ENCODE peak calls at places on chromosomes 12 and 14, in nine cellular contexts. W, X, L, J, D, A, V, F and R are unnamed samples.

GRCh38 chr14:25303934-25304333 is 254.0 kb upstream of the STXBP6 start:
- DNase-seq in L (no peak), W (no peak), D (no peak), F (no peak), X (no peak), J (no peak), V (no peak), A (no peak), R (no peak)

GRCh38 chr12:18983854-18984253 is 145.7 kb upstream of the PLEKHA5 start:
- DNase-seq in W (no peak), F (no peak), X (no peak), V (no peak), A (no peak), D (no peak), L (no peak), J (no peak), R (no peak)

GRCh38 chr12:108611884-108612415 is 14.1 kb upstream of the TMEM119 start:
- DNase-seq in J (peak; percentile 89), F (peak; percentile 72), X (no peak), A (no peak), D (peak; percentile 82), W (no peak), V (no peak), L (no peak), R (no peak)

GRCh38 chr14:23352506-23353432 is at the start of gene SLC22A17:
- DNase-seq in V (no peak), A (peak; percentile 84), D (peak; percentile 78), X (peak; percentile 69), F (peak; percentile 13), J (peak; percentile 92), L (peak; percentile 72), W (peak; percentile 63), R (peak; percentile 76)

GRCh38 chr12:124774054-124774461 is 89.6 kb downstream of the SCARB1 start:
- DNase-seq in A (no peak), W (no peak), V (no peak), J (no peak), F (no peak), L (no peak), X (no peak), D (peak; percentile 80), R (no peak)

GRCh38 chr12:107277850-107278249 is 184.5 kb upstream of the CRY1 start:
- DNase-seq in J (peak; percentile 84), W (no peak), D (no peak), X (no peak), L (no peak), A (no peak), V (no peak), F (no peak), R (no peak)

GRCh38 chr12:103771466-103771865 is 69.6 kb downstream of the NT5DC3 start:
- DNase-seq in V (no peak), D (peak; percentile 43), A (peak; percentile 33), J (peak; percentile 44), W (no peak), X (peak; percentile 17), F (no peak), L (peak; percentile 17), R (peak; percentile 31)

GRCh38 chr14:23559010-23559920 is 3.2 kb downstream of the THTPA start:
- DNase-seq in L (no peak), X (peak; percentile 39), D (no peak), A (no peak), J (peak; percentile 55), F (no peak), V (no peak), W (peak; percentile 75), R (no peak)

GRCh38 chr12:77049767-77050353 is 15.5 kb downstream of the E2F7 start:
- DNase-seq in W (no peak), D (no peak), J (peak; percentile 70), A (no peak), X (no peak), L (peak; percentile 44), V (peak; percentile 44), F (peak; percentile 63), R (no peak)

GRCh38 chr12:88471641-88472040 is 108.6 kb downstream of the KITLG start:
- DNase-seq in J (peak; percentile 77), F (peak; percentile 45), V (no peak), W (no peak), D (peak; percentile 71), L (no peak), X (no peak), A (no peak), R (no peak)

GRCh38 chr14:96624661-96625435 is 122.7 kb downstream of the PAPOLA start:
- DNase-seq in A (no peak), J (no peak), F (no peak), L (no peak), W (peak; percentile 30), X (no peak), D (no peak), V (no peak), R (no peak)

GRCh38 chr12:90290980-90291975 is 582.6 kb upstream of the ATP2B1 start:
- DNase-seq in F (no peak), X (no peak), D (no peak), W (no peak), L (no peak), A (peak; percentile 8), J (no peak), V (no peak), R (no peak)

GRCh38 chr12:70812124-70812523 is 108.4 kb downstream of the PTPRR start:
- DNase-seq in A (no peak), J (no peak), X (peak; percentile 68), W (peak; percentile 57), L (no peak), D (no peak), F (no peak), V (no peak), R (no peak)

GRCh38 chr14:51680031-51680430 is 28.3 kb downstream of the FRMD6 start:
- DNase-seq in J (no peak), V (no peak), X (no peak), D (no peak), F (no peak), A (no peak), L (no peak), W (no peak), R (no peak)

GRCh38 chr12:67355428-67356385 is 86.5 kb downstream of the CAND1 start:
- DNase-seq in L (no peak), X (no peak), V (peak; percentile 16), W (no peak), A (peak; percentile 12), F (peak; percentile 34), D (peak; percentile 29), J (peak; percentile 69), R (peak; percentile 52)

DNA sequence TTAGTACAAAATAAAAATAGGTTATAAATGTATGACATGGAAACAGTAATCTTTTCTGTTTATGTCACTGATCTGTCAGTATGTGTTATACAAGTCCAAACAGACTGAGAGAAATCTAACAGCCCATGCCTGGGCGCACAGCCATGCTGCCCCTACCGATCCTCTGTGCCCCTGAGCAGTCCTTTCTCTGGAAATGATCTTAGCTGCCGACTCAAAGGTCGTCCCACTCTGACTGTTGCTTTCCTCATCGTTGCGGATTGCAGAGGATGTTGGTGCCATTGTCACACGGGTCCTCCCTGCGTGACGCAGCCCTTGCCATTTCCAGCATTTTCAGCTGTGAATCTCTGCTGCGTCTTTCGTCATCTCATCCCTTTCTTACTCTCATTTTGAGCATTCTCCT is 82.9 kb upstream of the DYNC1H1 start:
- DNase-seq in F (no peak), W (no peak), D (no peak), J (no peak), X (no peak), A (no peak), L (no peak), V (no peak), R (peak; percentile 85)
- H3K36me3 ChIP-seq in F (no peaks in the 10 kb centered on the region), W (peaks cover 45% of the 10 kb centered on the region), D (no peaks in the 10 kb centered on the region), J (peaks cover 30% of the 10 kb centered on the region), X (no peaks in the 10 kb centered on the region), A (peaks cover 4% of the 10 kb centered on the region), L (peaks cover 56% of the 10 kb centered on the region), V (peaks cover 27% of the 10 kb centered on the region), R (no peaks in the 10 kb centered on the region)

GRCh38 chr12:48814313-48815280 is 3.7 kb upstream of the CACNB3 start:
- DNase-seq in J (peak; percentile 75), L (peak; percentile 88), X (peak; percentile 93), F (peak; percentile 39), V (peak; percentile 31), A (peak; percentile 88), D (peak; percentile 71), W (peak; percentile 95), R (peak; percentile 91)
- TF ChIP-seq POLR2A in J (peak; percentile 22), L (peak; percentile 32), X (no peak), F (no peak), V (peak; percentile 75), A (peak; percentile 74), D (no peak), W (peak; percentile 57), R (peak; percentile 12)

DNA sequence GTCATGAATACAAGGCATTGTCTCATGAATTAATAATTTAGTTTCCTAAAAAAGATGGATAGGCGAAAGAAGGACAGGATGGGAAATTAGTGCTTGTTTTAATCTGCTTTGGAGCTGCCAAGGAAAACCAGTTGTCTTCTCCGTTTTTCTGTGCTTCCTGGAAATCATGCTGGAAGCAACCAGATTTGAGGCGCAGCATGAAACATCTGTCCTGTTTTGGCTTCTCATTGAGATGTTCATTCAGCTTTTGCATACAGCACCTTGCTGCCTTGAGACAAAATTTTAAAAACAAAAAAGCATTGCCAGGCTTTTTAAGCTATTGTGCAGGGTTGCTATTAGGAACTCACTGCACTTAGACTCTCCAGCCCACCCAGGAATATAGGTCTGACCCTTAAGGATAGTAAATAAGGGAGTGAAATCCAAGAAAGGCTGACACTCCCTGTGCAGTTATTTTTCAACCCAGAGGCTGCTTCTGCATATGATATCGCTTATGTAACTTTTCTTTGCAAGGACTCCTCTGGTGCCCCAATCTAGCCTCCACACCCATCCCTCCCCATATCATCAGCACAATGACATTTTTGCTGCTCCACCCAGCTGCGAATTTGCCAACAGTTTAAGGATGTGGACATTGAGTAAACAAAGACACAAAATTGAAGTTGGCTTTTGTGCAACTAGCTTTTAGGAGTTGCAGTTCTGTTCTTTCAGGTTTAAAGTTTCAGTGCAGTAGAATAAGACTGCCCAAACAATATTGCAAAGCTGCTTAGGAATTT is 46.9 kb upstream of the MDM1 start:
- DNase-seq in X (peak; percentile 61), D (no peak), L (no peak), J (no peak), V (no peak), A (no peak), W (no peak), F (no peak), R (no peak)
- H3K4me1 ChIP-seq in X (peaks cover 13% of the 10 kb centered on the region), D (no peaks in the 10 kb centered on the region), L (peaks cover 7% of the 10 kb centered on the region), J (no peaks in the 10 kb centered on the region), V (peaks cover 25% of the 10 kb centered on the region), A (no peaks in the 10 kb centered on the region), W (peaks cover 15% of the 10 kb centered on the region), F (peaks cover 3% of the 10 kb centered on the region), R (no peaks in the 10 kb centered on the region)

GRCh38 chr12:123733243-123733642 is 21.1 kb downstream of the ATP6V0A2 start:
- DNase-seq in W (no peak), L (no peak), V (no peak), F (no peak), A (no peak), J (peak; percentile 4), D (no peak), X (no peak), R (no peak)
- H3K36me3 ChIP-seq in W (peaks cover 89% of the 10 kb centered on the region), L (peaks cover 99% of the 10 kb centered on the region), V (peaks cover 25% of the 10 kb centered on the region), F (peaks cover 18% of the 10 kb centered on the region), A (no peaks in the 10 kb centered on the region), J (peaks cover 48% of the 10 kb centered on the region), D (no peaks in the 10 kb centered on the region), X (no peaks in the 10 kb centered on the region), R (no peaks in the 10 kb centered on the region)